ENCODE peak calls at places on chromosomes 16 and 17, in eight cellular contexts. D, Q, P, R, G, L, Z and Y are unnamed samples.

GRCh38 chr16:70715113-70715711 is 29.4 kb upstream of the MTSS2 start:
- DNase-seq in D (no peak), P (peak; percentile 92), R (peak; percentile 100), Q (no peak), Z (no peak), G (no peak), L (peak; percentile 87), Y (peak; percentile 100)

GRCh38 chr17:51200295-51200694 is 34.1 kb downstream of the NME2 start:
- DNase-seq in L (no peak), Z (no peak), Q (no peak), D (no peak), P (no peak), R (no peak), G (no peak), Y (no peak)

GRCh38 chr17:72079700-72080099 is 41.1 kb upstream of the SOX9 start:
- DNase-seq in R (no peak), Q (no peak), L (no peak), G (no peak), P (no peak), Z (no peak), D (no peak), Y (no peak)

GRCh38 chr16:66639091-66639885 is 34.8 kb downstream of the CMTM3 start:
- DNase-seq in G (no peak), L (no peak), Q (no peak), Z (no peak), D (no peak), R (no peak), P (no peak), Y (no peak)

GRCh38 chr16:65832269-65832668 is 534.2 kb upstream of the CDH5 start:
- DNase-seq in P (no peak), R (no peak), Z (no peak), L (no peak), D (no peak), G (no peak), Q (no peak), Y (no peak)

GRCh38 chr17:33955461-33955860 is 299.6 kb upstream of the CCL2 start:
- DNase-seq in Z (no peak), D (no peak), Q (no peak), P (no peak), G (no peak), R (no peak), L (no peak), Y (no peak)

GRCh38 chr16:57131351-57131970 is 39.1 kb downstream of the CPNE2 start:
- DNase-seq in R (no peak), Q (no peak), L (no peak), G (no peak), D (no peak), Z (no peak), P (no peak), Y (no peak)

GRCh38 chr17:10616502-10617119 is 40.5 kb downstream of the MYH3 start:
- DNase-seq in D (peak; percentile 41), R (peak; percentile 77), Q (peak; percentile 89), L (peak; percentile 85), P (peak; percentile 33), G (peak; percentile 65), Z (peak; percentile 37), Y (no peak)

GRCh38 chr17:19657182-19657581 is 8.6 kb downstream of the ALDH3A2 start:
- DNase-seq in P (no peak), L (no peak), Q (no peak), G (no peak), D (no peak), Z (no peak), R (no peak), Y (no peak)

GRCh38 chr17:17782425-17783120 is 54.2 kb downstream of the SREBF1 start:
- DNase-seq in G (no peak), R (peak; percentile 30), Q (no peak), P (no peak), L (no peak), Z (peak; percentile 25), D (no peak), Y (no peak)

GRCh38 chr16:31050280-31051030 is 17.1 kb downstream of the STX4 start:
- DNase-seq in R (no peak), P (no peak), Z (no peak), Q (no peak), G (no peak), D (no peak), L (no peak), Y (no peak)

GRCh38 chr16:29909398-29909797 is 9.1 kb downstream of the ASPHD1 start:
- DNase-seq in Q (no peak), Z (no peak), L (no peak), R (peak; percentile 48), G (no peak), P (no peak), D (no peak), Y (no peak)

GRCh38 chr17:56786989-56787482 is 46.7 kb downstream of the C17orf67 start:
- DNase-seq in R (peak; percentile 96), L (peak; percentile 70), Q (no peak), G (no peak), Z (no peak), P (peak; percentile 91), D (peak; percentile 18), Y (peak; percentile 87)

GRCh38 chr16:30184430-30185140 is 1.2 kb downstream of the CORO1A start:
- DNase-seq in P (no peak), D (peak; percentile 34), Q (no peak), G (no peak), L (no peak), R (no peak), Z (no peak), Y (peak; percentile 62)

GRCh38 chr17:61474934-61475333 is 22.7 kb downstream of the TBX4 start:
- DNase-seq in G (no peak), D (no peak), Q (no peak), P (no peak), R (no peak), Z (no peak), L (no peak), Y (no peak)

GRCh38 chr17:29593546-29594440 is 861 bp downstream of the ANKRD13B start:
- DNase-seq in G (no peak), Z (peak; percentile 42), R (peak; percentile 25), Q (no peak), L (peak; percentile 57), P (no peak), D (no peak), Y (no peak)

GRCh38 chr17:17874478-17874877 is 37.7 kb upstream of the SREBF1 start:
- DNase-seq in P (peak; percentile 44), D (no peak), Q (no peak), L (peak; percentile 22), G (no peak), Z (no peak), R (peak; percentile 96), Y (no peak)

GRCh38 chr17:59074494-59074893 is 32.2 kb downstream of the TRIM37 start:
- DNase-seq in R (peak; percentile 72), Q (no peak), Z (no peak), P (peak; percentile 4), L (peak; percentile 13), D (no peak), G (no peak), Y (no peak)

GRCh38 chr16:3007957-3008748 is 4.6 kb upstream of the CLDN9 start:
- DNase-seq in R (no peak), Z (no peak), G (no peak), L (no peak), Q (peak; percentile 94), D (no peak), P (no peak), Y (no peak)

GRCh38 chr17:50051082-50051576 is 4.8 kb upstream of the ITGA3 start:
- DNase-seq in P (no peak), R (peak; percentile 97), Q (no peak), D (peak; percentile 46), L (peak; percentile 93), Z (no peak), G (no peak), Y (peak; percentile 94)

GRCh38 chr16:75477680-75478473 is 13.4 kb upstream of the TMEM170A start:
- DNase-seq in R (no peak), G (no peak), D (no peak), L (no peak), Q (no peak), Z (no peak), P (no peak), Y (no peak)

GRCh38 chr16:89890200-89890599 is 16.8 kb downstream of the TCF25 start:
- DNase-seq in R (no peak), Z (no peak), D (no peak), G (no peak), L (no peak), Q (no peak), P (no peak), Y (no peak)

GRCh38 chr17:57461082-57461481 is 204.8 kb downstream of the MSI2 start:
- DNase-seq in Q (no peak), G (no peak), P (no peak), Z (no peak), L (no peak), D (no peak), R (peak; percentile 33), Y (no peak)

GRCh38 chr16:88461291-88462269 is 8.5 kb downstream of the ZFPM1 start:
- DNase-seq in L (no peak), Z (no peak), Q (peak; percentile 44), D (no peak), G (no peak), P (no peak), R (peak; percentile 15), Y (no peak)

GRCh38 chr17:50954641-50955121 is 88.5 kb upstream of the TOB1 start:
- DNase-seq in G (no peak), P (no peak), D (no peak), R (no peak), L (no peak), Z (no peak), Q (no peak), Y (no peak)

GRCh38 chr16:10205688-10206087 is 23.5 kb upstream of the GRIN2A start:
- DNase-seq in L (no peak), D (no peak), Q (no peak), Z (no peak), P (no peak), R (no peak), G (no peak), Y (no peak)